ENCODE peak calls at places on chromosomes 2 and 18, in five cellular contexts. Y is HCT116, S is mesenchymal stem cell, N is A549, G is stomach. W is an unnamed sample.

GRCh38 chr18:40048886-40049650 is 1906.0 kb upstream of the PIK3C3 start:
- DNase-seq in Y (no peak), S (no peak), N (no peak), G (no peak), W (no peak)

GRCh38 chr2:54470241-54470938 is 14.3 kb downstream of the SPTBN1 start:
- DNase-seq in Y (no peak), S (peak; percentile 76), N (no peak), G (no peak), W (no peak)

GRCh38 chr2:111622859-111623258 is 261.1 kb downstream of the ANAPC1 start:
- DNase-seq in Y (no peak), S (no peak), N (no peak), G (no peak), W (no peak)

GRCh38 chr2:50746526-50746925 is 285.4 kb downstream of the NRXN1 start:
- DNase-seq in Y (peak; percentile 28), S (peak; percentile 33), N (peak; percentile 10), G (no peak), W (peak; percentile 48)

GRCh38 chr2:196063773-196064172 is 4.9 kb downstream of the DNAH7 start:
- DNase-seq in Y (no peak), S (no peak), N (no peak), G (no peak), W (no peak)

GRCh38 chr18:22171839-22172582 is 2.6 kb downstream of the GATA6 start:
- DNase-seq in Y (no peak), S (no peak), N (no peak), G (no peak), W (no peak)

GRCh38 chr2:39419282-39420223 is 17.5 kb downstream of the MAP4K3 start:
- DNase-seq in Y (no peak), S (no peak), N (no peak), G (no peak), W (no peak)

GRCh38 chr2:17580319-17580715 is 39.8 kb downstream of the VSNL1 start:
- DNase-seq in Y (no peak), S (no peak), N (no peak), G (no peak), W (no peak)

GRCh38 chr2:149860276-149860921 is 272.8 kb upstream of the MMADHC start:
- DNase-seq in Y (no peak), S (peak; percentile 96), N (no peak), G (peak; percentile 27), W (no peak)

GRCh38 chr2:108169982-108170625 is 69.7 kb upstream of the SULT1C3 start:
- DNase-seq in Y (no peak), S (peak; percentile 17), N (peak; percentile 31), G (no peak), W (peak; percentile 31)

GRCh38 chr2:160294339-160294803 is 94.3 kb upstream of the ITGB6 start:
- DNase-seq in Y (no peak), S (peak; percentile 91), N (peak; percentile 41), G (no peak), W (peak; percentile 34)

DNA sequence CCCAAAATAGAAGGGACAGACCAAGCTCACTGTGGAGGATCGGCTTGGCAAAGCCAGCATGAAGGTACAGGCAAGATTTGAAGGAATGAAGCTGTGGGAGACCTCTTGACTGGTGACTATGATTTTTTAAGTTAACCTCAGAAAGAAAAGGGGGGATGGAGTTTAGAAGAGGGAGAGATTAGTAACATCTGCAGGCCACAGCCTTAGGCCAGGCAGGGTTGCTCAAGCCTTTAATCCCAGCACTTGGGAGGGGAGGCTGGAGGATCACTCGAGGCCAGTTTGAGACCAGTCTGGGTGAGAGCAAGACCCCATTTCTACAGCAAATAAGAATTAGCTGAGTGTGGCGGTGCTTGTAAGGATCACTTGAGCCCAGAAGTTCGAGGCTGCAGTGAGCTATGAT is 46.6 kb downstream of the ZNF532 start:
- DNase-seq in Y (no peak), S (peak; percentile 43), N (no peak), G (no peak), W (no peak)
- H3K4me3 ChIP-seq in Y (no peak overlapping the region), S (no peak overlapping the region), N (no peak overlapping the region), G (no peak overlapping the region), W (no peak overlapping the region)

GRCh38 chr2:100840519-100840918 is 20.6 kb downstream of the NPAS2 start:
- DNase-seq in Y (no peak), S (no peak), N (no peak), G (no peak), W (no peak)

GRCh38 chr2:100846716-100847115 is 26.8 kb downstream of the NPAS2 start:
- DNase-seq in Y (no peak), S (no peak), N (no peak), G (no peak), W (no peak)

GRCh38 chr2:100844514-100844913 is 24.6 kb downstream of the NPAS2 start:
- DNase-seq in Y (no peak), S (no peak), N (no peak), G (no peak), W (no peak)

GRCh38 chr2:100842241-100842922 is 22.4 kb downstream of the NPAS2 start:
- DNase-seq in Y (no peak), S (no peak), N (no peak), G (no peak), W (no peak)

DNA sequence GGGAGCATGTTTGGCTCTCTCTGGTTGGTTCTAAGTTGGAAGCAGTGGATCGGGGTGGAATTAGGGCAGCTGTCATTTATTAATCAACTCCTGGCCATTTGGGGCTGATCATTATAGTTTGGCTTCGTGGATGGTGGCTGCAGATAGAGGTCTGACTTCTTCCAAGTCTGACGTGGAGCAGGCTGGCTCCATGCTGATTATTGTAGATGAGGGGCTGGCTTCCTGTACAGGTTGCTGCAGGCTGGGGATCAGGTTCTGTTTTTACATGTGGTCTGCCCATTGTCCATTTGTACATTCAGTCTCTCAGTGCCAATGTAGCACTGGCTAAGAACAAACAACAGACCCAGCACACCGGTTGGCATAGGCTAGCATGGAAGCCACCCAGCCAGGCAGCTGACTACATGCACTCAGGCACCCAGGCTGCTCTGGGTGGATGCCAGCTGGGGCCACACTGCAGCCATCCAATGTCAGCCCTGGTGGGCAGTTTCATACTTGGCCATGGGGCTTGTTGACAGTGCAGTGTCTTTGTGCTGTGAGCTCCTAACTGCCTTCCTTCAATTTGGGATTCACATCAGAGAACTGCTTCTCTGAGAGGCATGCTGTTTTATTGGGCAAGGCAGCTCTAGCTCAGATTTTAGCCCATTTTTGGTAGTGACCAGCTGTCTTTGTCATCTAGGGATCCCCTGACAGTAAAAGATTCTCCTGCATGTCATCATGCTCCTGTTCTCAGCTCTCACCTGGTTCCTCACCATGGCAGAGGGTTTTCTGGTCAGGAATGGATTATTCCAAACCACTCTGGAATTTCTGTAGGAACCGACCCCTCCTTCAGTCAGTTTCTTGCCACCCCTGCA is 25.4 kb downstream of the NPAS2 start:
- DNase-seq in Y (no peak), S (no peak), N (no peak), G (peak; percentile 76), W (no peak)
- H3K4me3 ChIP-seq in Y (no peak overlapping the region), S (no peak overlapping the region), N (no peak overlapping the region), G (no peak overlapping the region), W (no peak overlapping the region)

GRCh38 chr2:62372824-62373223 is 133.2 kb downstream of the TMEM17 start:
- DNase-seq in Y (no peak), S (no peak), N (no peak), G (no peak), W (no peak)
- H3K4me3 ChIP-seq in Y (no peak overlapping the region), S (no peak overlapping the region), N (no peak overlapping the region), G (no peak overlapping the region), W (no peak overlapping the region)

GRCh38 chr2:18611604-18612003 is 22.2 kb upstream of the NT5C1B start:
- DNase-seq in Y (no peak), S (no peak), N (no peak), G (peak; percentile 28), W (no peak)
- H3K4me3 ChIP-seq in Y (no peak overlapping the region), S (no peak overlapping the region), N (no peak overlapping the region), G (no peak overlapping the region), W (no peak overlapping the region)

DNA sequence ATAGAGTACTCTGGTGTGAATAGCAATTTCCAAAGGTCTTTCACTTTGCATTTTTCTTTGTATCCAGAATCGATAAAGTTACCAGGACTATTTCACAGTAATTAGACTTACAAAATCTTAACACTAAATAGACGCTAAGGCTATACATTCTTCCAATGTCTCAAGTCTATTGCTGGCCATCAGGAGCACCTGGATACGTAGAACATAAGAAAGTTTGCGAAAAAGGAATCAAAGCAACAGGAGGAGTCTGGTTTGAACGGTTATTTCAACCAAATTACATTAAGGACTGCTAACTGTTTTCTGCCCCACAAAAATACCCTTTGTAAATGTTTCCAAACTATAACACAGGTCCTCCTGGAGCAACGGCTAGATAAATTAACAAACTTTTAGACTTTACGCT is 1.4 kb upstream of the HNRNPA3 start:
- DNase-seq in Y (no peak), S (no peak), N (no peak), G (no peak), W (peak; percentile 26)
- H3K4me3 ChIP-seq in Y (peak overlapping the region; percentile 71), S (no peak overlapping the region), N (peak overlapping the region; percentile 51), G (peak overlapping the region; percentile 61), W (peak overlapping the region; percentile 87)